ENCODE peak calls at places on chromosomes 13 and 19, in eight cellular contexts. V, S, K, M, O, B, J and E are unnamed samples.

GRCh38 chr19:34590228-34590627 is 86.7 kb downstream of the SCGB2B2 start:
- DNase-seq in V (no peak), S (no peak), K (no peak), M (no peak), O (no peak), B (no peak), J (no peak), E (no peak)

GRCh38 chr19:15992014-15992413 is 43.2 kb downstream of the OR10H4 start:
- DNase-seq in V (no peak), S (no peak), K (no peak), M (no peak), O (no peak), B (no peak), J (no peak), E (no peak)

GRCh38 chr19:10338940-10339339 is 484 bp downstream of the ICAM3 start:
- DNase-seq in V (no peak), S (no peak), K (no peak), M (no peak), O (no peak), B (no peak), J (no peak), E (no peak)

GRCh38 chr13:89726690-89727435 is 1620.6 kb upstream of the MIR17HG start:
- DNase-seq in V (peak), S (no peak), K (no peak), M (no peak), O (no peak), B (no peak), J (no peak), E (no peak)

GRCh38 chr13:98447881-98448641 is 128.8 kb downstream of the STK24 start:
- DNase-seq in V (no peak), S (no peak), K (no peak), M (peak), O (peak), B (peak), J (no peak), E (no peak)

GRCh38 chr13:93338906-93339305 is 112.3 kb downstream of the GPC6 start:
- DNase-seq in V (peak), S (no peak), K (no peak), M (no peak), O (no peak), B (no peak), J (no peak), E (no peak)

GRCh38 chr13:54016548-54016947 is 987.9 kb downstream of the OLFM4 start:
- DNase-seq in V (no peak), S (no peak), K (no peak), M (no peak), O (no peak), B (no peak), J (no peak), E (no peak)

GRCh38 chr19:48752511-48753365 is at the start of gene FUT1:
- DNase-seq in V (no peak), S (peak), K (peak), M (peak), O (peak), B (peak), J (no peak), E (peak)